ENCODE peak calls at places on chromosomes 7 and 10, in six cellular contexts. I is brain microvascular endothelial cell; N is CD4-positive, CD25-positive, alpha-beta regulatory T cell; V is psoas muscle; K is Panc1; M is skeletal muscle cell. F is an unnamed sample.

GRCh38 chr10:121667948-121668335 is 69.7 kb upstream of the FGFR2 start:
- DNase-seq in I (no peak), V (no peak), M (no peak), N (no peak), K (no peak), F (no peak)

GRCh38 chr10:111998728-111999127 is 184.8 kb downstream of the GPAM start:
- DNase-seq in K (no peak), I (no peak), M (no peak), N (no peak), V (no peak), F (no peak)

GRCh38 chr10:94450782-94451181 is 48.4 kb downstream of the TBC1D12 start:
- DNase-seq in K (no peak), M (no peak), V (no peak), N (no peak), I (no peak), F (no peak)

GRCh38 chr7:130324270-130324669 is 20.3 kb upstream of the CPA5 start:
- DNase-seq in V (no peak), N (no peak), M (no peak), K (no peak), I (no peak), F (no peak)

GRCh38 chr7:105141068-105141467 is 127.1 kb downstream of the KMT2E start:
- DNase-seq in M (peak; percentile 34), I (peak; percentile 28), K (no peak), V (no peak), N (no peak), F (no peak)

GRCh38 chr10:126111562-126111961 is 215.2 kb downstream of the FANK1 start:
- DNase-seq in M (no peak), V (no peak), K (no peak), N (no peak), I (no peak), F (no peak)

GRCh38 chr7:45890125-45890901 is 2.0 kb downstream of the IGFBP1 start:
- DNase-seq in M (no peak), V (no peak), N (no peak), I (no peak), K (no peak), F (no peak)

GRCh38 chr10:89795840-89796239 is 94.5 kb downstream of the KIF20B start:
- DNase-seq in N (no peak), V (no peak), I (no peak), M (no peak), K (no peak), F (no peak)

GRCh38 chr10:4020651-4021050 is 235.6 kb upstream of the KLF6 start:
- DNase-seq in M (no peak), V (no peak), I (no peak), K (no peak), N (no peak), F (no peak)

GRCh38 chr10:68106656-68107055 is 2.6 kb upstream of the MYPN start:
- DNase-seq in I (peak; percentile 83), M (peak; percentile 85), N (no peak), V (no peak), K (peak; percentile 91), F (peak; percentile 81)

GRCh38 chr10:80183436-80183835 is 21.9 kb downstream of the ANXA11 start:
- DNase-seq in V (peak; percentile 20), I (no peak), N (no peak), M (no peak), K (no peak), F (no peak)

GRCh38 chr10:49646256-49646870 is 32.5 kb downstream of the CHAT start:
- DNase-seq in K (no peak), M (no peak), V (no peak), I (no peak), N (no peak), F (no peak)

GRCh38 chr7:22781230-22781711 is 41.4 kb downstream of the TOMM7 start:
- DNase-seq in N (no peak), V (no peak), M (peak; percentile 55), K (no peak), I (peak; percentile 78), F (no peak)

GRCh38 chr10:19488592-19489280 is 327.5 kb upstream of the PLXDC2 start:
- DNase-seq in K (no peak), V (peak; percentile 16), M (no peak), N (no peak), I (no peak), F (no peak)

GRCh38 chr10:110625356-110625894 is 18.7 kb upstream of the RBM20 start:
- DNase-seq in K (no peak), M (no peak), N (no peak), V (no peak), I (no peak), F (no peak)

GRCh38 chr10:58431903-58432302 is 46.7 kb downstream of the TFAM start:
- DNase-seq in M (peak; percentile 47), I (no peak), V (no peak), K (no peak), N (no peak), F (no peak)

GRCh38 chr10:110858297-110858934 is 13.3 kb upstream of the PDCD4 start:
- DNase-seq in V (no peak), M (no peak), K (no peak), N (no peak), I (no peak), F (no peak)

GRCh38 chr7:141674702-141675101 is 27.3 kb downstream of the DENND11 start:
- DNase-seq in I (no peak), V (no peak), M (no peak), N (no peak), K (no peak), F (no peak)

GRCh38 chr10:69086131-69086530 is 1.8 kb upstream of the SRGN start:
- DNase-seq in N (no peak), M (no peak), K (no peak), I (no peak), V (no peak), F (no peak)

GRCh38 chr7:65609131-65609530 is 235.5 kb downstream of the ZNF92 start:
- DNase-seq in V (no peak), I (no peak), K (no peak), M (no peak), N (no peak), F (no peak)

GRCh38 chr7:17965600-17965999 is 25.3 kb upstream of the SNX13 start:
- DNase-seq in N (no peak), M (peak; percentile 22), K (no peak), I (peak; percentile 84), V (no peak), F (no peak)

GRCh38 chr7:139036901-139037300 is 1.1 kb upstream of the ZC3HAV1L start:
- DNase-seq in V (no peak), I (no peak), N (no peak), K (no peak), M (no peak), F (no peak)
- H3K4me3 ChIP-seq in V (no peak overlapping the region), I (no peak overlapping the region), N (no peak overlapping the region), K (no peak overlapping the region), M (no peak overlapping the region), F (peak overlapping the region; percentile 63)

GRCh38 chr10:132960651-132961419 is 18.5 kb upstream of the CFAP46 start:
- DNase-seq in I (no peak), K (no peak), V (no peak), N (no peak), M (no peak), F (no peak)

GRCh38 chr10:132962623-132963429 is 20.5 kb upstream of the CFAP46 start:
- DNase-seq in N (no peak), K (no peak), I (peak; percentile 14), M (no peak), V (no peak), F (no peak)

GRCh38 chr10:132963430-132963960 is 21.1 kb upstream of the CFAP46 start:
- DNase-seq in V (no peak), N (no peak), I (no peak), M (no peak), K (no peak), F (no peak)

GRCh38 chr10:132961420-132961803 is 19.0 kb upstream of the CFAP46 start:
- DNase-seq in I (no peak), V (no peak), K (no peak), N (no peak), M (no peak), F (no peak)

DNA sequence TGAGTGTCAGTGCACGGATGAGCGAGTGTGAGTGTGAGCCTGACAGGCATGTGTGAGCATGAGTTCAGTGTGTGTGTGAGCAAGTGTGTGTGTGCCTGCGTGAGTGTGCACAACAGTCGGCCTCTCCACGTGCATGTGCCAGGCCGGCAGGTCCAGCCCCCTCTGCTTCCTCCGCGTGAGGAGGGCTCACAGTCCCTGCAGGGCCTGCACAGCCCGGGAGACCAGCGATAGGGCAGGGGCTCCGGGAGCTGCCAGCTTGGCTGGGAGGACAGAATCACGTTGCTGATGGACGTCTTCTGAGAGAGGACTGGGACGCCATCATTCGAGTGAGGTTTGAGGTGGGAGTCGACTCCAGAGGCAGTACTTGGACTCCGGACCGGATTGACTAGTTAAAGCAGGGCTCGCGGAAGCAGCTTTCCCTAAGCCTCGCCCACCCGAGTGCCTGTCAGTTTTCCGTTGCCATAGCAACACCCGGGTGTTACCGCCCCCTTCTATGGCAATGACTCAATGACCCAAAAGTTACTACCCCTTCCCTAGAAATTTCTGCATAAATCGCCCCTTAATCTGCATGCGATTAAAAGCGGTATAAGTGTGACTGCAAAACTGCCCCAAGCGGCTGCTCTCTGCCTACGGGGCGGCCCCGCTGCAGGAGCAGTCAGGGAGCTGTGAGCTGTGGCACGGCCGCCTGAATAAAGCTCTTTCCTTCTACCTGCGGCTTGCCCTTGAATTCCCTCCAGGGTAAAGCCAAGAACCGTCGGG is 19.7 kb upstream of the CFAP46 start:
- DNase-seq in N (peak; percentile 64), I (peak; percentile 62), V (peak; percentile 56), K (no peak), M (no peak), F (peak; percentile 31)
- H3K4me3 ChIP-seq in N (peak overlapping the region; percentile 85), I (peak overlapping the region; percentile 60), V (peak overlapping the region; percentile 62), K (peak overlapping the region; percentile 34), M (peak overlapping the region; percentile 56), F (no peak overlapping the region)

GRCh38 chr7:514242-514641 is 5.4 kb downstream of the PDGFA start:
- DNase-seq in M (no peak), V (no peak), I (no peak), N (no peak), K (no peak), F (no peak)
- H3K4me3 ChIP-seq in M (no peak overlapping the region), V (peak overlapping the region; percentile 15), I (no peak overlapping the region), N (no peak overlapping the region), K (no peak overlapping the region), F (no peak overlapping the region)

GRCh38 chr7:2553831-2554581 is 1.3 kb downstream of the BRAT1 start:
- DNase-seq in I (no peak), M (no peak), K (no peak), N (no peak), V (no peak), F (no peak)

GRCh38 chr7:2555121-2556052 is at the start of gene BRAT1:
- DNase-seq in I (peak; percentile 93), M (peak; percentile 71), V (peak; percentile 98), N (peak; percentile 91), K (peak; percentile 72), F (peak; percentile 75)

GRCh38 chr7:2553108-2553507 is 2.2 kb downstream of the BRAT1 start:
- DNase-seq in N (no peak), K (no peak), I (no peak), M (no peak), V (no peak), F (no peak)

GRCh38 chr7:2554654-2555053 is 670 bp downstream of the BRAT1 start:
- DNase-seq in K (no peak), V (no peak), N (no peak), M (no peak), I (no peak), F (no peak)

DNA sequence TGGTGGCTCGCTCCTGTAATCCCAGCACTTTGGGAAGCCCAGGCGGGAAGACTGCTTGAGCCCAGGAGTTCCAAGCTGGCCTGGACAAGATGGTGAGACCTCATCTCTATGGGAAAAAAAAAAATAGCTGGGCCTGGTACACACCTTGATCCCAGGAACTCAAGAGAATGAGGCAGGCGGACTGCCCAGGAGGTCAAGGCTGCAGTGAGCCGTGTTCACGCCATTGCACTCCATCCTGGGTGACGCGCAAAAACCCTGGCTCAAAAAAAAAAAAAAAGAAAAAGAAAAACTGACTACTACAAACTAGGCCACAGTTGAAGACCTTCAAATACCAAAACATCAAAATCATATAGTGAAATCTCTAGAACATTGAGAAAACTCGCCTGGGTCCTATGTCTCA is 3.9 kb downstream of the BRAT1 start:
- DNase-seq in V (no peak), N (no peak), I (no peak), M (no peak), K (no peak), F (no peak)
- H3K4me3 ChIP-seq in V (no peak overlapping the region), N (no peak overlapping the region), I (no peak overlapping the region), M (no peak overlapping the region), K (no peak overlapping the region), F (no peak overlapping the region)